ENCODE peak calls at places on chromosome 5, in eight cellular contexts. U is A549; P is GM23248; G is mammary epithelial cell; D is DND-41; C is CD4-positive, alpha-beta memory T cell; Q is endodermal cell; I is cardiac muscle cell. F is an unnamed sample.

GRCh38 chr5:180251141-180251540 is 40.7 kb downstream of the MAPK9 start:
- DNase-seq in C (no peak), G (no peak), P (no peak), D (no peak), I (no peak), Q (no peak), U (no peak), F (no peak)

GRCh38 chr5:43066231-43066798 is 26.2 kb upstream of the ANXA2R start:
- DNase-seq in Q (peak; percentile 89), U (no peak), I (peak; percentile 85), D (peak; percentile 80), C (peak; percentile 84), P (peak; percentile 88), G (peak; percentile 73), F (peak; percentile 65)

GRCh38 chr5:28549588-28549987 is 1511.2 kb upstream of the CDH9 start:
- DNase-seq in G (no peak), D (no peak), C (no peak), I (no peak), Q (no peak), U (no peak), P (no peak), F (no peak)

GRCh38 chr5:93019896-93020295 is 561.1 kb downstream of the NR2F1-AS1 start:
- DNase-seq in C (no peak), G (no peak), I (no peak), D (no peak), P (no peak), U (no peak), Q (no peak), F (no peak)

GRCh38 chr5:58764199-58764598 is 181.3 kb downstream of the RAB3C start:
- DNase-seq in I (no peak), P (no peak), Q (no peak), C (no peak), U (no peak), G (peak; percentile 91), D (no peak), F (no peak)

GRCh38 chr5:174760721-174761120 is 36.3 kb downstream of the MSX2 start:
- DNase-seq in D (no peak), I (no peak), G (no peak), Q (no peak), C (no peak), P (peak; percentile 47), U (no peak), F (no peak)

GRCh38 chr5:107887181-107887580 is 216.4 kb upstream of the EFNA5 start:
- DNase-seq in C (no peak), Q (no peak), I (no peak), G (no peak), D (no peak), U (no peak), P (no peak), F (no peak)

GRCh38 chr5:50711280-50711679 is 44.8 kb downstream of the PARP8 start:
- DNase-seq in C (peak; percentile 77), Q (no peak), U (no peak), I (no peak), D (peak; percentile 89), G (no peak), P (no peak), F (peak; percentile 55)

GRCh38 chr5:133729800-133730199 is 117.5 kb upstream of the FSTL4 start:
- DNase-seq in P (no peak), Q (no peak), G (no peak), I (no peak), U (no peak), D (no peak), C (no peak), F (no peak)

GRCh38 chr5:176747670-176748072 is 62.7 kb upstream of the UNC5A start:
- DNase-seq in I (no peak), G (no peak), Q (peak; percentile 30), U (no peak), P (no peak), C (no peak), D (no peak), F (no peak)

GRCh38 chr5:1641560-1642166 is 117.9 kb upstream of the LPCAT1 start:
- DNase-seq in Q (peak; percentile 94), D (peak; percentile 53), P (peak; percentile 96), C (peak; percentile 76), G (peak; percentile 75), U (peak; percentile 88), I (peak; percentile 91), F (peak; percentile 54)

GRCh38 chr5:164000819-164001218 is 495.4 kb downstream of the MAT2B start:
- DNase-seq in D (no peak), I (no peak), P (no peak), C (no peak), U (no peak), Q (no peak), G (no peak), F (no peak)

GRCh38 chr5:107794731-107795130 is 124.0 kb upstream of the EFNA5 start:
- DNase-seq in P (peak; percentile 19), D (no peak), I (no peak), C (no peak), G (no peak), Q (no peak), U (no peak), F (no peak)

GRCh38 chr5:56048124-56048523 is 53.4 kb upstream of the IL6ST start:
- DNase-seq in G (no peak), Q (no peak), D (no peak), P (no peak), C (no peak), U (no peak), I (no peak), F (no peak)

GRCh38 chr5:40367260-40367659 is 312.5 kb upstream of the PTGER4 start:
- DNase-seq in C (peak; percentile 39), D (no peak), G (no peak), I (no peak), P (no peak), U (no peak), Q (no peak), F (no peak)

GRCh38 chr5:14510156-14510734 is 71.3 kb upstream of the OTULINL start:
- DNase-seq in U (no peak), P (peak; percentile 44), Q (no peak), I (no peak), C (no peak), D (no peak), G (no peak), F (no peak)

GRCh38 chr5:100827481-100827889 is 75.6 kb downstream of the ST8SIA4 start:
- DNase-seq in D (no peak), U (no peak), G (peak; percentile 43), P (peak; percentile 16), I (no peak), C (no peak), Q (no peak), F (no peak)

GRCh38 chr5:88833371-88834107 is 49.4 kb downstream of the MEF2C start:
- DNase-seq in U (no peak), C (peak; percentile 29), I (peak; percentile 59), P (peak; percentile 89), Q (no peak), G (no peak), D (no peak), F (peak; percentile 13)
- H3K4me3 ChIP-seq in U (no peak overlapping the region), C (no peak overlapping the region), I (peak overlapping the region; percentile 5), P (peak overlapping the region; percentile 63), Q (no peak overlapping the region), G (no peak overlapping the region), D (no peak overlapping the region), F (no peak overlapping the region)

DNA sequence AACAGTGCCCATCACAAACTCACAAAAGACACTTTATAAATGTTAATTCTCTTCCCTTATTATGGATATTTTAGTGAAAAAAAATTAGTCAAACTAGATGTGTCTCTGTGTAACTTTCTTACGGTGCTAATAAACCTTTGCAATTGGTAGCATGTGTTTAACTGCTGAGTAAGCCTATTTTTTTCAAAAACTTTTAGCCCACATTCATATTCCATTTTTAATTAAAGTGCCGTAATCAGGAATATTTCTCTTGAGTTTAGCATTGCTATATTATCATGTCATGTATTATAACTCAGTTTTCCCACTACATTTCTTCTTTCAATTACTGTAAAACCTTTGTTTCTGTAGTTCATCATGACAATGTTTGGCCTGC is 51.4 kb downstream of the FYB1 start:
- DNase-seq in C (no peak), D (no peak), P (no peak), G (no peak), Q (no peak), U (no peak), I (no peak), F (no peak)
- H3K4me1 ChIP-seq in C (peaks cover 100% of the 10 kb centered on the region), D (peaks cover 31% of the 10 kb centered on the region), P (peaks cover 44% of the 10 kb centered on the region), G (peaks cover 5% of the 10 kb centered on the region), Q (no peaks in the 10 kb centered on the region), U (peaks cover 15% of the 10 kb centered on the region), I (no peaks in the 10 kb centered on the region), F (peaks cover 97% of the 10 kb centered on the region)

DNA sequence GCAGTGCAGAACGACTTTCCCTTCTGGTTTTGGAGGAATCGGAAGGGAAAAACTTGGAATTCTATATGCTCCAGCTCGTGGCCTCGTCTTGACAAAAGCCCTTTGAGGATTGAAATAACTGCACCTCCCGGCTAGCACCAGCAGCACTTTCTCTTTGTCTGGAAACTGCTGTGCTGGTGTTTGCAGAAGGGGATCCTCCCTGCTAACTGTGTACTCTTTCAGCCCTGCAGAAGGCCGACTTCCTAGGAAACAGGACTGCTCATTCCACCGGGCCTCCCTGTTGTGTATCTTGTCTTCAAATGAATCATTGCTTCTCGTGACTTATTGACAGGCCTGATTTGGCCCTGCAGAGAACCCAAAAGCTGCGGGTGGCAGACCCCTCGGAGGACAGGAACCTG is 23.6 kb downstream of the STC2 start:
- DNase-seq in C (no peak), G (no peak), P (no peak), I (no peak), U (no peak), Q (no peak), D (no peak), F (no peak)
- H3K27ac ChIP-seq in C (no peak overlapping the region), G (no peak overlapping the region), P (no peak overlapping the region), I (peak overlapping the region; percentile 72), U (peak overlapping the region; percentile 69), Q (no peak overlapping the region), D (no peak overlapping the region), F (no peak overlapping the region)

GRCh38 chr5:167951121-167951520 is 340.3 kb upstream of the WWC1 start:
- DNase-seq in U (no peak), D (no peak), I (no peak), C (no peak), G (no peak), P (peak; percentile 48), Q (no peak), F (no peak)

GRCh38 chr5:167952278-167952990 is 339.0 kb upstream of the WWC1 start:
- DNase-seq in G (no peak), U (no peak), I (no peak), D (no peak), P (no peak), Q (peak; percentile 68), C (no peak), F (no peak)

GRCh38 chr5:167947312-167947711 is 344.1 kb upstream of the WWC1 start:
- DNase-seq in Q (no peak), U (no peak), C (no peak), I (no peak), G (no peak), P (peak; percentile 54), D (no peak), F (no peak)

GRCh38 chr5:167950126-167950721 is 341.2 kb upstream of the WWC1 start:
- DNase-seq in D (no peak), P (peak; percentile 89), G (peak; percentile 62), U (no peak), Q (no peak), I (no peak), C (no peak), F (no peak)

DNA sequence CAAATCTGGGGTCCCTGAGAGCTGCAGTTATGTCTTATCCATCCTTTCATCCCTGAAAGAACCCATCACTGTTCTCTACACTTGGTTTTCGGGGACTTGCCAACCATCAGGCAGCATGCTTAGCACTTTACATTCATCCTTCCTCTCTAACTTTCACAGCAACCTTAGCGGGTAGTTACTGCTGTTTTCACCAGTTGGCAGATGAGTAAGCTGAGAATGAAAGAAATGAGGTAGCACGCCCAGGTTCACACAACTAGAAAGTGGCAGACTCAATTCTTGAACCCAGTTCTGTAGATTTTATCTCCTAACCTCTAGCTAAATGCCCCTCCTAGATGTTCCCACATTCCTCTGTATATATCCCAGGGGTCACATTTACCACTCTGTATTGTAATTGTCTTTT is 342.0 kb upstream of the WWC1 start:
- DNase-seq in Q (no peak), C (no peak), U (no peak), D (no peak), P (peak; percentile 60), I (no peak), G (no peak), F (no peak)
- H3K4me3 ChIP-seq in Q (no peak overlapping the region), C (no peak overlapping the region), U (no peak overlapping the region), D (no peak overlapping the region), P (no peak overlapping the region), I (no peak overlapping the region), G (no peak overlapping the region), F (no peak overlapping the region)